ENCODE peak calls at places on chromosomes 3 and 15, in nine cellular contexts. V, L, Z, F, N, K, W, A and B are unnamed samples.

GRCh38 chr3:49296781-49297420 is 19.9 kb upstream of the C3orf62 start:
- DNase-seq in V (no peak), L (peak; percentile 65), Z (peak; percentile 78), F (no peak), N (peak; percentile 38), K (no peak), W (no peak), A (no peak), B (no peak)

GRCh38 chr15:66071160-66071559 is 182.4 kb downstream of the MEGF11 start:
- DNase-seq in V (no peak), L (no peak), Z (no peak), F (no peak), N (no peak), K (no peak), W (no peak), A (no peak), B (no peak)

GRCh38 chr15:100249096-100249815 is 92.5 kb downstream of the ADAMTS17 start:
- DNase-seq in V (no peak), L (no peak), Z (no peak), F (no peak), N (no peak), K (no peak), W (no peak), A (no peak), B (no peak)

GRCh38 chr3:131454501-131454900 is 48.3 kb downstream of the MRPL3 start:
- DNase-seq in V (no peak), L (peak; percentile 62), Z (no peak), F (no peak), N (peak; percentile 28), K (no peak), W (no peak), A (no peak), B (no peak)

GRCh38 chr3:173711619-173712018 is 314.1 kb downstream of the NLGN1 start:
- DNase-seq in V (no peak), L (no peak), Z (no peak), F (no peak), N (peak; percentile 12), K (peak; percentile 33), W (no peak), A (no peak), B (no peak)

GRCh38 chr15:100093211-100094126 is 248.3 kb downstream of the ADAMTS17 start:
- DNase-seq in V (no peak), L (peak; percentile 28), Z (no peak), F (no peak), N (peak; percentile 63), K (no peak), W (no peak), A (no peak), B (no peak)

GRCh38 chr3:22893001-22893400 is 310.1 kb upstream of the UBE2E2 start:
- DNase-seq in V (no peak), L (no peak), Z (no peak), F (no peak), N (no peak), K (no peak), W (no peak), A (no peak), B (no peak)

GRCh38 chr3:28080716-28081115 is 160.7 kb upstream of the CMC1 start:
- DNase-seq in V (no peak), L (no peak), Z (no peak), F (no peak), N (no peak), K (no peak), W (no peak), A (no peak), B (no peak)

GRCh38 chr3:51268132-51268531 is 117.0 kb upstream of the MANF start:
- DNase-seq in V (no peak), L (no peak), Z (no peak), F (no peak), N (no peak), K (no peak), W (no peak), A (no peak), B (no peak)

GRCh38 chr3:51271172-51271571 is 113.9 kb upstream of the MANF start:
- DNase-seq in V (no peak), L (no peak), Z (no peak), F (no peak), N (no peak), K (no peak), W (no peak), A (no peak), B (no peak)

GRCh38 chr3:51274052-51274451 is 111.0 kb upstream of the MANF start:
- DNase-seq in V (no peak), L (no peak), Z (no peak), F (no peak), N (no peak), K (no peak), W (no peak), A (no peak), B (no peak)

GRCh38 chr3:51270559-51270958 is 114.5 kb upstream of the MANF start:
- DNase-seq in V (no peak), L (no peak), Z (no peak), F (no peak), N (no peak), K (no peak), W (no peak), A (no peak), B (no peak)

DNA sequence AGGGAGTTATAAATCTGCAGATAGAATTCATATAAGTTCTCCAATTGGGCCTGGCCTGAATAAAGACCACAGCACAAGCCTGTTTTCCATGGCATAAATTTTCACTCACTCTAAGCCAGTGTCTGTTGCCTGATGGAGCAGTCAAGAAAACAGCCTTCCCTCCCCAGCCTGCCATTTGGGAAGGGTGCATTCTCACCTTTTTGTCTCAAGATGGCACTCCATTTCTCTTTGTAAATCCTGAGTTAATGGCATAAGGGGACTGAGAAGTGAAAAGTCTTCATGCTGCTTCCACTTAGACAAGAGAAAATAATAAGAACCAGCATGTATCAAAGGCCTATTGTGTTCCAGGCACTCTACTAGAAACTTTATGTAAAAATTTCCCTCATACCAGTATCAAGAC is 115.6 kb upstream of the MANF start:
- DNase-seq in V (no peak), L (peak; percentile 13), Z (no peak), F (no peak), N (no peak), K (no peak), W (no peak), A (no peak), B (no peak)
- TF ChIP-seq CTCF in V (peak; percentile 22), L (peak; percentile 15), Z (no peak), F (no peak), N (no peak), K (no peak), W (peak; percentile 36), A (no peak), B (no peak)

GRCh38 chr15:27532358-27532757 is 561.4 kb downstream of the GABRG3 start:
- DNase-seq in V (no peak), L (no peak), Z (no peak), F (no peak), N (no peak), K (no peak), W (no peak), A (no peak), B (no peak)

GRCh38 chr15:27530994-27531393 is 560.0 kb downstream of the GABRG3 start:
- DNase-seq in V (no peak), L (no peak), Z (no peak), F (no peak), N (no peak), K (no peak), W (no peak), A (no peak), B (no peak)

DNA sequence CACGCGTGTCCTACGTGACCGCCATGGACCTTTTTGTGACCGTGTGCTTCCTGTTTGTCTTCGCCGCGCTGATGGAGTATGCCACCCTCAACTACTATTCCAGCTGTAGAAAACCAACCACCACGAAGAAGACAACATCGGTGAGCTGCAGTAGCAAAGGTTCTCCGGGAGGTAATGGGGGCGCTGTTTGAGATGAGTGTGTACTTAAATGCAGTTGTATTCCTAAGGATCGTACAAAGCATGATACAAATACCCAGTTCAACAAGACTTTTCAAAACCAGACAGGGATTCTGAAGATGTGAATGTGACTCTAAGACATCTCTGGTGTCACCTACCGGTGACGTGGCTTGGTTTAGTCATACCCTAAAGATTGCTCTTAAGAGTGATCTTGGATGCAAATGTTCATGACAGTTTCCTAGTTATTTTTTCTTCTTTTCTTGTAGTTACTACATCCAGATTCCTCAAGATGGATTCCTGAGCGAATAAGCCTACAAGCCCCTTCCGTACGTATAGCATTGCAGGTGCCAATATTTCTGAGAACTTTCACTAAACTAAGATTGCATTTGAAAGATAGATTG is 556.6 kb downstream of the GABRG3 start:
- DNase-seq in V (no peak), L (no peak), Z (no peak), F (peak; percentile 57), N (no peak), K (no peak), W (no peak), A (no peak), B (no peak)
- TF ChIP-seq CTCF in V (no peak), L (no peak), Z (no peak), F (peak; percentile 72), N (no peak), K (no peak), W (no peak), A (no peak), B (no peak)

DNA sequence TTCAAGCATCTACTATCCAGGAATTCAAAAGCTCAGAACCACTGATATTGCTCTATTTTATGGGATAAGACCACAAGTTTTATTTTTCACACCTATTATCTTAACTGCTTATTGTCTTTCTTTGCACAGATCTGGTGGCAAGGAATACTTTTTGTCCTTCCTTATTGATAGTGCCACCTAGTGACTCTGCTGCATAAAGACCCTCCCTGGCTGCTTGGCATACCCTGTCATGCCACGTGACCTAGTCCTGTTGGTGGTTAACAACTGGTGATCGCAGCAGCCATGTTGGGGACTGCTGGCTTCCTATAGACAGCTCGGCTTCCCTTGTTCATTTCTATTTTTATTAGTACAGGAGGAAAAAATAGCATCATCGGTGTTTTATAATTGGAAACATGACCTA is 236.3 kb downstream of the MEX3B start:
- DNase-seq in V (no peak), L (no peak), Z (no peak), F (peak; percentile 67), N (peak; percentile 28), K (peak; percentile 15), W (peak; percentile 49), A (no peak), B (peak; percentile 31)
- TF ChIP-seq CTCF in V (no peak), L (no peak), Z (peak; percentile 12), F (peak; percentile 58), N (peak; percentile 42), K (peak; percentile 13), W (peak; percentile 73), A (no peak), B (no peak)

GRCh38 chr3:148857321-148857720 is 7.8 kb upstream of the CPA3 start:
- DNase-seq in V (no peak), L (no peak), Z (no peak), F (no peak), N (no peak), K (no peak), W (no peak), A (no peak), B (no peak)

GRCh38 chr3:148863297-148863696 is 1.8 kb upstream of the CPA3 start:
- DNase-seq in V (no peak), L (no peak), Z (no peak), F (no peak), N (no peak), K (no peak), W (no peak), A (no peak), B (no peak)

GRCh38 chr3:148865039-148865438 is at the start of gene CPA3:
- DNase-seq in V (no peak), L (no peak), Z (no peak), F (no peak), N (no peak), K (no peak), W (no peak), A (no peak), B (no peak)

GRCh38 chr3:148863814-148864213 is 1.3 kb upstream of the CPA3 start:
- DNase-seq in V (no peak), L (no peak), Z (no peak), F (no peak), N (no peak), K (no peak), W (no peak), A (no peak), B (no peak)

GRCh38 chr3:148861277-148861869 is 3.7 kb upstream of the CPA3 start:
- DNase-seq in V (peak; percentile 18), L (peak; percentile 76), Z (no peak), F (no peak), N (peak; percentile 35), K (peak; percentile 60), W (peak; percentile 55), A (peak; percentile 37), B (no peak)
- TF ChIP-seq CTCF in V (peak; percentile 44), L (peak; percentile 52), Z (peak; percentile 85), F (peak; percentile 87), N (peak; percentile 83), K (peak; percentile 46), W (peak; percentile 94), A (peak; percentile 90), B (peak; percentile 83)